ENCODE peak calls at places on chromosome 18, in eight cellular contexts. B, M, X, Q, A, Y, K and U are unnamed samples.

GRCh38 chr18:45340884-45341283 is 274.4 kb upstream of the SLC14A2 start:
- DNase-seq in K (no peak), Y (no peak), B (no peak), Q (no peak), A (no peak), X (no peak), M (no peak), U (no peak)

GRCh38 chr18:4157339-4157738 is 297.8 kb downstream of the DLGAP1 start:
- DNase-seq in Q (no peak), M (no peak), Y (no peak), K (no peak), X (no peak), A (no peak), B (no peak), U (no peak)

GRCh38 chr18:13464432-13465125 is 246.0 kb downstream of the LDLRAD4 start:
- DNase-seq in M (peak), Y (no peak), A (peak), K (no peak), X (no peak), Q (no peak), B (peak), U (peak)

GRCh38 chr18:38807915-38808314 is 1242.3 kb upstream of the CELF4 start:
- DNase-seq in B (no peak), A (no peak), X (no peak), K (no peak), Q (no peak), Y (no peak), M (no peak), U (no peak)

GRCh38 chr18:34528177-34528576 is 181.9 kb upstream of the DTNA start:
- DNase-seq in Y (no peak), A (no peak), M (no peak), X (no peak), B (peak), K (no peak), Q (no peak), U (no peak)

GRCh38 chr18:13395577-13395976 is 177.0 kb downstream of the LDLRAD4 start:
- DNase-seq in X (peak), Y (no peak), M (no peak), A (no peak), K (no peak), Q (no peak), B (no peak), U (no peak)

GRCh38 chr18:69956655-69957054 is 9.0 kb upstream of the CD226 start:
- DNase-seq in K (no peak), Q (peak), A (no peak), B (peak), Y (no peak), M (no peak), X (peak), U (no peak)

GRCh38 chr18:53745228-53745967 is 479.1 kb downstream of the MBD2 start:
- DNase-seq in K (no peak), Y (no peak), A (no peak), B (no peak), X (no peak), Q (no peak), M (no peak), U (no peak)

GRCh38 chr18:21257383-21257782 is 15.4 kb downstream of the GREB1L start:
- DNase-seq in Y (no peak), A (no peak), X (no peak), Q (no peak), K (no peak), M (no peak), B (no peak), U (no peak)

GRCh38 chr18:37019157-37019571 is 190.2 kb downstream of the KIAA1328 start:
- DNase-seq in K (no peak), M (no peak), Y (no peak), Q (no peak), X (no peak), B (no peak), A (no peak), U (no peak)

GRCh38 chr18:31684279-31685096 is at the start of gene B4GALT6:
- DNase-seq in X (peak), M (no peak), Y (no peak), B (peak), K (no peak), Q (no peak), A (peak), U (peak)

GRCh38 chr18:38750786-38751185 is 1185.2 kb upstream of the CELF4 start:
- DNase-seq in K (no peak), X (no peak), B (no peak), Q (no peak), M (no peak), A (no peak), Y (no peak), U (no peak)

GRCh38 chr18:36756262-36756661 is 72.5 kb downstream of the TPGS2 start:
- DNase-seq in B (no peak), K (no peak), A (no peak), Q (no peak), Y (no peak), X (no peak), M (no peak), U (no peak)

GRCh38 chr18:40937386-40937785 is 1017.6 kb upstream of the PIK3C3 start:
- DNase-seq in X (no peak), K (no peak), A (no peak), M (no peak), Q (no peak), Y (no peak), B (no peak), U (no peak)

GRCh38 chr18:5297582-5297981 is 2.1 kb upstream of the ZBTB14 start:
- DNase-seq in M (no peak), K (no peak), B (no peak), X (no peak), Q (no peak), Y (no peak), A (no peak), U (no peak)

GRCh38 chr18:51623653-51624052 is 426.2 kb upstream of the MEX3C start:
- DNase-seq in Y (no peak), X (no peak), B (no peak), M (no peak), Q (no peak), K (no peak), A (no peak), U (no peak)

GRCh38 chr18:55642191-55642590 is 54.2 kb upstream of the TCF4 start:
- DNase-seq in X (no peak), Y (no peak), B (no peak), M (no peak), A (no peak), K (no peak), Q (no peak), U (no peak)

GRCh38 chr18:36200354-36200771 is 13.1 kb downstream of the MOCOS start:
- DNase-seq in A (no peak), Q (peak), K (no peak), X (peak), Y (no peak), M (no peak), B (no peak), U (no peak)

GRCh38 chr18:73780218-73780617 is 367.4 kb downstream of the FBXO15 start:
- DNase-seq in B (no peak), X (no peak), A (no peak), K (no peak), M (no peak), Q (peak), Y (no peak), U (no peak)

GRCh38 chr18:76064998-76065397 is 430.0 kb downstream of the ZNF516 start:
- DNase-seq in X (peak), Q (peak), A (no peak), K (no peak), B (no peak), Y (no peak), M (no peak), U (no peak)

DNA sequence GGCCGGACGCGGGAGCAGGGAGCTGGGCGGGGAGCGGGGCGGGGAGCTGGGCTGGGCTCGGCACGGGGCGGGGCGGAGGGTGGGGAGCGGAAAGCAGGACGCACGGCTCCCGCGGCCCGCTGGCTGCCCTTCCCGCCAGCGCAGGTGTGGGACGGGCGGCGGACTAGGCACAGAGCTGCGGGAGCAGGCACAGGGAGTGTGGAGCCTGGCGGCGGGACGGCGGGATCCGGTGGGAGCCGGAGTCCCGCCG is at the start of gene IMPA2:
- DNase-seq in A (no peak), X (no peak), Y (no peak), M (no peak), B (no peak), K (no peak), Q (no peak), U (no peak)
- TF ChIP-seq POLR2A in A (no peak), X (no peak), Y (peak), M (peak), B (no peak), K (peak), Q (peak), U (peak)

DNA sequence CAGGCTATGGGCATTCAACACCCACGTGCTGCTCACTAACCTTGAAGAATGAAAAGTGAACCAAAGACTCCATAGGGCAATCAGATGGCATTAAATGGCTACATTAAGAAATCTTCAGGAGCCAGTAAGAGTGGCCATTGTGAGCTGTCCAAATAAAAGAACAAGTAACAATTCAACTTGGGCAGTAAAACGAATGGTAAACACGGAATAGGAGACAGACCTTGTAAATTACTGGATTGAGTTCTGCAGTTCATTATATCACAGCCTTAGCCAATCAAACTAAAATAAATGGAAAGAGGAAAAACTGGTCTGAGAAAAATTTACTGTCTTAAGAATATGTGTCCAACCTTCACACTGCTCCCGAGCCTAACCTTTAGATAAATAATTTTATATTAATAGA is 306.5 kb upstream of the ZNF521 start:
- DNase-seq in Q (no peak), K (no peak), B (no peak), X (no peak), Y (no peak), A (no peak), M (no peak), U (no peak)
- TF ChIP-seq POLR2AphosphoS5 in Q (no peak), K (no peak), B (no peak), X (no peak), Y (no peak), A (no peak), M (no peak), U (no peak)

GRCh38 chr18:64273724-64274123 is 124.8 kb upstream of the LINC00305 start:
- DNase-seq in K (no peak), M (no peak), X (no peak), Y (no peak), A (no peak), Q (no peak), B (no peak), U (no peak)
- TF ChIP-seq POLR2A in K (no peak), M (no peak), X (no peak), Y (no peak), A (no peak), Q (no peak), B (no peak), U (no peak)

DNA sequence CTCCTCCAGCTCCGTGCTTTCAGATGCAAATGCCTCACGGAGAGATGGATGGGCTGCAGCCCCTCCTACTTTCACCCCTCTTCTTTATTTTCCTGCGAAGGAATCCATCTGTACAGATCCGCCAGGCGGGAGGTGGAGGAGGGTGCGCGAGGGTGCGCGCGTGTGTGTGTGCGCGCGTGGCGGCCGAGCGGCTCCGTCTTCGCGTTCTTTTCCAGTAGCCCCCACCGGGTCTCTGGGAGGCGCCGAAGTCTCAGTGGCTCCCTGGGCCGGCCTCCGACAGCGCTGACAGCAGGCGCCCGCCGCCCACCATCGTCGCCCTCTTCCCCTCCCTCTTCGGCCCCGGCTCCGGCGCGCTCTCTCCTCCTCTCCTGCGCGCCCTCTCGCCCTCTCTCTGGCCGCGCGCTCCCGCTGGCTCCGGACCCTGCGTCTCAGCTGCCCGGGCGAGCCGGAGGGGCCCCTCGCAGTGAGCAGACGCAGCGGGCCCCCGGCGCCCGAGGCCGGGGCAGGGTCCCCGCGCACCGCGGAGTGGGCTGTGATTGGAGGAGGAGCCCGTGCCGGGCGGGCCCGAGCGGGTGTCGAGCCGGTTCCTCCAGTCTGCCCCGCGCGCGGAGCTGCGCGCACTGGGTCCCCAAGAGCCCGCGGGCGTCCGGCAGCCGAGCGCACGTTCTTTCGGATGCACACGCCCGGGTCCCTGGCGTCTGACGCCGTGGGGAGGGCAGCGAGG is at the start of gene CDH7:
- DNase-seq in A (peak), X (no peak), B (no peak), Q (no peak), M (no peak), K (no peak), Y (no peak), U (no peak)
- TF ChIP-seq POLR2AphosphoS5 in A (no peak), X (no peak), B (no peak), Q (no peak), M (no peak), K (no peak), Y (no peak), U (no peak)

DNA sequence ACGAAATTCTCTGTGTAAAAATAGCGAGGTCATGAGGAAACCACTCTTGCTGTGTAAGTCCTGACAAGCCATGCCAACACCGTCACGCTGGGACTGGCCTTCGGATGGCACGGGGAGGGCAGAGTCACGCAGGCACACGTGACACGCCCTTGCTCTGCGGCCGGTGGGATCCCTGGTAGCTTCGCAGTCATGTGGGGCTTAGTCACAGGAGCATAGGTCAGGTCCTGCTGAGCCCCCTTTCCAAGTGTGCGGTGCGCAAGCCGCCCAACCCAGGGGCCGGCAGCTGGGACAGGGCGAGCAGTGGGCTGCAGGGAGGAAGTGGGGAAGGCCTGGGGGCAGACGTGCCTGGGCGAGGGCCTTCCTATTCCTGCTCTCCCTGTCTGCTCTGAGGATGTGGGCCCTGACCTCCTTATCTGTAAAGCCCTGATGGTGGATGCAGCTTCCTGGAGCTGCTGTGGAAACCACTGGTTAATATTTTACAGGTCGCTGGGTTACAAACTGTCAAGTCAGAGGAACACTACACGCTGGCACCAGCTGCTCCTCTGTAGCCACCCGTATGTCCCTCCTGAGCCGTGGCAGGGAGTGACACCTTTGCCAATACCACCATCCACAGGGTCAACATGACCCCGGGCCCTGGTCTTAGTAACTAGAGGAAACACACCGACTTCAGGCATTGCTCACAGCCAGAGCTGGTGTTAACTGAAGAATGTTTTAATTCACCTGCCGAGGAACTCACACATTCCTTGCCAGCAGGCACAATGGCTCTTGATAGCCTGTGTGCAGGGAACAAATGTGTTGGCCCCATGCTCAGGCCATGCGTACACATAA is 17.8 kb downstream of the MBP start:
- DNase-seq in K (no peak), M (peak), Q (no peak), Y (peak), X (no peak), A (peak), B (peak), U (no peak)
- TF ChIP-seq POLR2A in K (no peak), M (no peak), Q (no peak), Y (no peak), X (no peak), A (no peak), B (no peak), U (peak)

GRCh38 chr18:61136852-61137251 is 196.4 kb upstream of the CDH20 start:
- DNase-seq in K (no peak), X (no peak), B (no peak), Q (no peak), Y (no peak), M (no peak), A (no peak), U (no peak)

GRCh38 chr18:61141691-61142090 is 191.5 kb upstream of the CDH20 start:
- DNase-seq in Y (no peak), A (no peak), K (no peak), B (no peak), Q (no peak), X (no peak), M (no peak), U (no peak)
- TF ChIP-seq POLR2AphosphoS5 in Y (no peak), A (no peak), K (no peak), B (no peak), Q (no peak), X (no peak), M (no peak), U (no peak)

DNA sequence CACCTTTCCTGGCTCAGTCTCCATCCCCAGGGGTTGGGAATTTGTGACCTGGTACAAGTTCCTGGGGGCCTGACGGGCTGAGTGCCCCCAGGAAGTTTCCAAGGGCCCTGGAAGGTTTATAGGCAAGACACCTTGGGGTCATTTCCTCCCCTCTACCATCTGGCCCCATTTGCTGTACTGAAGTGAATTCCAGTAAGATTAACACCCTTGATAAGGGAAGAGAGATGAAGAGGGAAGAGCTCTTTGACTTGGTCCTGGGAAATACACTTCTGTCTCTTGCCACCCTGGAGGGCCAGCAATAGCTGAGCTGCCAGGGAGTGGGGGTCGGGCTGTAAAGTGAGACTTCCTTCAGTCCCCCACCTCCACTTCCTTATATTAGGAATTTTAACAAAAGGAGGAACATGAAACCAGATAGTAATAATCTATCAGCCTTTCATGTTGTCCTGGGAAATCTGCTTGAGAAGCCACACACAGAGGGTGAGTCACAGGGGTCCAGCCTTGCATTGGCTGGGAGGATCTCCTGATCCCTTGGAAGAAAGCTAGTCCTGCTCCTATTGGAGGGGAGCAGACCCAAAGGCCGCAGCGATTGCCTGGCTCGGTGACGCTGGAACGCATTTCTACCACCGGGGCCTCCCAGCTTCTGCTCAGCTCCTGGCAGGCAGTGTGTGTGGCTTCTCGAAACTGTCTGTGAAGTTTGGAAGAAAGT is 87.4 kb downstream of the ACAA2 start:
- DNase-seq in K (peak), Q (no peak), A (no peak), X (peak), B (peak), Y (no peak), M (peak), U (no peak)
- TF ChIP-seq POLR2A in K (no peak), Q (no peak), A (no peak), X (no peak), B (peak), Y (no peak), M (no peak), U (no peak)

DNA sequence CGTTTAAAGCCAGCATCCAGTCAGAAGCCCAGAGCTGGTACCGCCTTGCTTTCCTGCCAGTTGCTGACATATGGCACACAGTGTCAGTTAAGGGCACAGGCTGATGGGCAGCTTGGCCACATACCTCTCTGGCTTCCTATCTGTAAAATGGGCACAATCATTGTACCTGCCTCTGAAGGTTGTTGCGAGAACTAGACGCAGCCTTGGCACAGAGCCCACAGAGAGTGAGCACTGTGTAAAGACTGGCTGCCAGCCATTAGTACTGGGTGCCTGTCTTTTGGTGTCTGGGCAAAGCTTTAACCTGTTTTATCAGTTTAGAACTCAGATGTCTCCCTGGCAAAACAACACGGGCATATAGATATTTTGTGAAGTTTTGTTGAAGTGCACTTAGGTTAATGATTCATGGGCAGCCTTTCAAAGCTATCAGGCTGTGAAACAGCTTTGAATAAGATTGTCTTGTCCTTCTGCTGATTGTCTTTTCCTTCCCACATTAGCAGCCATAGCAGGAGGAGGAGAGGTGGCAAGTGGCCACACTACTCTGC is 269.5 kb downstream of the NEDD4L start:
- DNase-seq in X (no peak), B (no peak), M (no peak), K (no peak), A (no peak), Y (no peak), Q (no peak), U (no peak)
- TF ChIP-seq POLR2AphosphoS5 in X (no peak), B (no peak), M (no peak), K (no peak), A (no peak), Y (no peak), Q (no peak), U (no peak)